ENCODE peak calls at places on chromosomes 12 and 14, in nine cellular contexts. One of them, this sample, is unnamed.

GRCh38 chr14:99531221-99532096 is 50.2 kb downstream of the CCNK start:
- DNase-seq in lower lobe of right lung: no peak
- DNase-seq in HS-27A: no peak
- DNase-seq in T-helper 17 cell: no peak
- DNase-seq in NCI-H1105: no peak
- DNase-seq in retina: peak; percentile 55
- DNase-seq in activated T-cell treated with anti-CD3 and anti-CD28 coated beads, Interleukin-2, amount 50 U/mL, for 72 hours: no peak
- DNase-seq in activated T-helper 1 cell treated with Interleukin-2 at 50 U/mL for 16 hours: no peak
- DNase-seq in heart right ventricle: no peak
- DNase-seq in this sample: no peak

GRCh38 chr12:111105294-111105693 is 184.9 kb upstream of the MYL2 start:
- DNase-seq in T-helper 17 cell: no peak
- DNase-seq in HS-27A: no peak
- DNase-seq in retina: no peak
- DNase-seq in lower lobe of right lung: no peak
- DNase-seq in activated T-helper 1 cell treated with Interleukin-2 at 50 U/mL for 16 hours: no peak
- DNase-seq in heart right ventricle: no peak
- DNase-seq in activated T-cell treated with anti-CD3 and anti-CD28 coated beads, Interleukin-2, amount 50 U/mL, for 72 hours: no peak
- DNase-seq in NCI-H1105: no peak
- DNase-seq in this sample: no peak

GRCh38 chr14:30990766-30991165 is 34.7 kb upstream of the AP4S1 start:
- DNase-seq in T-helper 17 cell: no peak
- DNase-seq in activated T-helper 1 cell treated with Interleukin-2 at 50 U/mL for 16 hours: no peak
- DNase-seq in lower lobe of right lung: no peak
- DNase-seq in activated T-cell treated with anti-CD3 and anti-CD28 coated beads, Interleukin-2, amount 50 U/mL, for 72 hours: no peak
- DNase-seq in retina: no peak
- DNase-seq in heart right ventricle: no peak
- DNase-seq in HS-27A: no peak
- DNase-seq in NCI-H1105: no peak
- DNase-seq in this sample: no peak

GRCh38 chr12:625998-626397 is 37.2 kb downstream of the NINJ2 start:
- DNase-seq in lower lobe of right lung: no peak
- DNase-seq in heart right ventricle: no peak
- DNase-seq in T-helper 17 cell: no peak
- DNase-seq in NCI-H1105: no peak
- DNase-seq in retina: no peak
- DNase-seq in activated T-helper 1 cell treated with Interleukin-2 at 50 U/mL for 16 hours: no peak
- DNase-seq in activated T-cell treated with anti-CD3 and anti-CD28 coated beads, Interleukin-2, amount 50 U/mL, for 72 hours: no peak
- DNase-seq in HS-27A: no peak
- DNase-seq in this sample: no peak

GRCh38 chr14:23057757-23058653 is 685 bp upstream of the CDH24 start:
- DNase-seq in NCI-H1105: no peak
- DNase-seq in lower lobe of right lung: peak; percentile 89
- DNase-seq in activated T-helper 1 cell treated with Interleukin-2 at 50 U/mL for 16 hours: peak; percentile 75
- DNase-seq in heart right ventricle: peak; percentile 88
- DNase-seq in HS-27A: peak; percentile 83
- DNase-seq in retina: peak; percentile 96
- DNase-seq in activated T-cell treated with anti-CD3 and anti-CD28 coated beads, Interleukin-2, amount 50 U/mL, for 72 hours: peak; percentile 86
- DNase-seq in T-helper 17 cell: peak; percentile 76
- DNase-seq in this sample: peak; percentile 84

GRCh38 chr14:95222870-95223398 is 65.6 kb upstream of the DICER1 start:
- DNase-seq in activated T-cell treated with anti-CD3 and anti-CD28 coated beads, Interleukin-2, amount 50 U/mL, for 72 hours: no peak
- DNase-seq in NCI-H1105: no peak
- DNase-seq in T-helper 17 cell: no peak
- DNase-seq in lower lobe of right lung: no peak
- DNase-seq in HS-27A: no peak
- DNase-seq in retina: no peak
- DNase-seq in activated T-helper 1 cell treated with Interleukin-2 at 50 U/mL for 16 hours: no peak
- DNase-seq in heart right ventricle: no peak
- DNase-seq in this sample: no peak

GRCh38 chr14:105944632-105945610 is 418.5 kb downstream of the TMEM121 start:
- DNase-seq in lower lobe of right lung: peak; percentile 80
- DNase-seq in retina: no peak
- DNase-seq in HS-27A: no peak
- DNase-seq in activated T-cell treated with anti-CD3 and anti-CD28 coated beads, Interleukin-2, amount 50 U/mL, for 72 hours: peak; percentile 85
- DNase-seq in NCI-H1105: peak; percentile 75
- DNase-seq in heart right ventricle: peak; percentile 63
- DNase-seq in T-helper 17 cell: peak; percentile 46
- DNase-seq in activated T-helper 1 cell treated with Interleukin-2 at 50 U/mL for 16 hours: peak; percentile 60
- DNase-seq in this sample: peak; percentile 81

GRCh38 chr14:65210827-65211192 is 108.5 kb upstream of the MAX start:
- DNase-seq in HS-27A: no peak
- DNase-seq in activated T-helper 1 cell treated with Interleukin-2 at 50 U/mL for 16 hours: no peak
- DNase-seq in NCI-H1105: no peak
- DNase-seq in retina: no peak
- DNase-seq in lower lobe of right lung: no peak
- DNase-seq in heart right ventricle: no peak
- DNase-seq in T-helper 17 cell: no peak
- DNase-seq in activated T-cell treated with anti-CD3 and anti-CD28 coated beads, Interleukin-2, amount 50 U/mL, for 72 hours: no peak
- DNase-seq in this sample: no peak

GRCh38 chr12:94488449-94488848 is 28.8 kb upstream of the CEP83 start:
- DNase-seq in retina: no peak
- DNase-seq in heart right ventricle: no peak
- DNase-seq in HS-27A: no peak
- DNase-seq in activated T-cell treated with anti-CD3 and anti-CD28 coated beads, Interleukin-2, amount 50 U/mL, for 72 hours: no peak
- DNase-seq in activated T-helper 1 cell treated with Interleukin-2 at 50 U/mL for 16 hours: no peak
- DNase-seq in T-helper 17 cell: no peak
- DNase-seq in lower lobe of right lung: no peak
- DNase-seq in NCI-H1105: no peak
- DNase-seq in this sample: no peak

GRCh38 chr12:68406134-68406576 is 74.0 kb upstream of the MDM1 start:
- DNase-seq in activated T-cell treated with anti-CD3 and anti-CD28 coated beads, Interleukin-2, amount 50 U/mL, for 72 hours: no peak
- DNase-seq in HS-27A: no peak
- DNase-seq in NCI-H1105: peak; percentile 11
- DNase-seq in heart right ventricle: peak; percentile 93
- DNase-seq in retina: no peak
- DNase-seq in T-helper 17 cell: no peak
- DNase-seq in lower lobe of right lung: peak; percentile 93
- DNase-seq in activated T-helper 1 cell treated with Interleukin-2 at 50 U/mL for 16 hours: no peak
- DNase-seq in this sample: peak; percentile 95

GRCh38 chr12:76505050-76505449 is 54.5 kb downstream of the OSBPL8 start:
- DNase-seq in heart right ventricle: no peak
- DNase-seq in NCI-H1105: no peak
- DNase-seq in retina: no peak
- DNase-seq in HS-27A: no peak
- DNase-seq in T-helper 17 cell: no peak
- DNase-seq in activated T-cell treated with anti-CD3 and anti-CD28 coated beads, Interleukin-2, amount 50 U/mL, for 72 hours: no peak
- DNase-seq in activated T-helper 1 cell treated with Interleukin-2 at 50 U/mL for 16 hours: no peak
- DNase-seq in lower lobe of right lung: no peak
- DNase-seq in this sample: no peak

GRCh38 chr12:68237523-68238070 is 12.0 kb upstream of the IL26 start:
- DNase-seq in activated T-helper 1 cell treated with Interleukin-2 at 50 U/mL for 16 hours: no peak
- DNase-seq in NCI-H1105: no peak
- DNase-seq in heart right ventricle: no peak
- DNase-seq in activated T-cell treated with anti-CD3 and anti-CD28 coated beads, Interleukin-2, amount 50 U/mL, for 72 hours: no peak
- DNase-seq in retina: no peak
- DNase-seq in HS-27A: no peak
- DNase-seq in lower lobe of right lung: no peak
- DNase-seq in T-helper 17 cell: no peak
- DNase-seq in this sample: no peak

GRCh38 chr12:13171921-13172859 is 24.3 kb upstream of the EMP1 start:
- DNase-seq in NCI-H1105: no peak
- DNase-seq in activated T-cell treated with anti-CD3 and anti-CD28 coated beads, Interleukin-2, amount 50 U/mL, for 72 hours: no peak
- DNase-seq in retina: peak; percentile 48
- DNase-seq in lower lobe of right lung: no peak
- DNase-seq in T-helper 17 cell: no peak
- DNase-seq in activated T-helper 1 cell treated with Interleukin-2 at 50 U/mL for 16 hours: no peak
- DNase-seq in HS-27A: no peak
- DNase-seq in heart right ventricle: no peak
- DNase-seq in this sample: no peak

GRCh38 chr12:63846249-63846967 is 1.9 kb downstream of the SRGAP1 start:
- DNase-seq in lower lobe of right lung: no peak
- DNase-seq in retina: peak; percentile 39
- DNase-seq in activated T-cell treated with anti-CD3 and anti-CD28 coated beads, Interleukin-2, amount 50 U/mL, for 72 hours: no peak
- DNase-seq in T-helper 17 cell: no peak
- DNase-seq in HS-27A: no peak
- DNase-seq in activated T-helper 1 cell treated with Interleukin-2 at 50 U/mL for 16 hours: no peak
- DNase-seq in NCI-H1105: no peak
- DNase-seq in heart right ventricle: no peak
- DNase-seq in this sample: no peak

GRCh38 chr12:109088818-109089217 is 4.5 kb downstream of the ALKBH2 start:
- DNase-seq in lower lobe of right lung: no peak
- DNase-seq in T-helper 17 cell: no peak
- DNase-seq in HS-27A: no peak
- DNase-seq in retina: no peak
- DNase-seq in activated T-cell treated with anti-CD3 and anti-CD28 coated beads, Interleukin-2, amount 50 U/mL, for 72 hours: no peak
- DNase-seq in heart right ventricle: no peak
- DNase-seq in activated T-helper 1 cell treated with Interleukin-2 at 50 U/mL for 16 hours: no peak
- DNase-seq in NCI-H1105: no peak
- DNase-seq in this sample: no peak

GRCh38 chr14:96623676-96624484 is 121.7 kb downstream of the PAPOLA start:
- DNase-seq in retina: no peak
- DNase-seq in lower lobe of right lung: no peak
- DNase-seq in activated T-cell treated with anti-CD3 and anti-CD28 coated beads, Interleukin-2, amount 50 U/mL, for 72 hours: no peak
- DNase-seq in HS-27A: no peak
- DNase-seq in T-helper 17 cell: no peak
- DNase-seq in NCI-H1105: no peak
- DNase-seq in heart right ventricle: no peak
- DNase-seq in activated T-helper 1 cell treated with Interleukin-2 at 50 U/mL for 16 hours: no peak
- DNase-seq in this sample: no peak

GRCh38 chr12:120856980-120857379 is 47.2 kb downstream of the SPPL3 start:
- DNase-seq in heart right ventricle: no peak
- DNase-seq in lower lobe of right lung: no peak
- DNase-seq in T-helper 17 cell: no peak
- DNase-seq in HS-27A: no peak
- DNase-seq in activated T-helper 1 cell treated with Interleukin-2 at 50 U/mL for 16 hours: no peak
- DNase-seq in retina: no peak
- DNase-seq in activated T-cell treated with anti-CD3 and anti-CD28 coated beads, Interleukin-2, amount 50 U/mL, for 72 hours: no peak
- DNase-seq in NCI-H1105: no peak
- DNase-seq in this sample: no peak

GRCh38 chr12:112616469-112617190 is 174.9 kb upstream of the RPH3A start:
- DNase-seq in activated T-helper 1 cell treated with Interleukin-2 at 50 U/mL for 16 hours: no peak
- DNase-seq in T-helper 17 cell: no peak
- DNase-seq in activated T-cell treated with anti-CD3 and anti-CD28 coated beads, Interleukin-2, amount 50 U/mL, for 72 hours: no peak
- DNase-seq in HS-27A: no peak
- DNase-seq in NCI-H1105: no peak
- DNase-seq in lower lobe of right lung: no peak
- DNase-seq in retina: no peak
- DNase-seq in heart right ventricle: no peak
- DNase-seq in this sample: no peak

GRCh38 chr14:32430326-32430725 is 101.2 kb downstream of the AKAP6 start:
- DNase-seq in retina: no peak
- DNase-seq in activated T-cell treated with anti-CD3 and anti-CD28 coated beads, Interleukin-2, amount 50 U/mL, for 72 hours: no peak
- DNase-seq in T-helper 17 cell: no peak
- DNase-seq in HS-27A: no peak
- DNase-seq in NCI-H1105: no peak
- DNase-seq in heart right ventricle: no peak
- DNase-seq in activated T-helper 1 cell treated with Interleukin-2 at 50 U/mL for 16 hours: no peak
- DNase-seq in lower lobe of right lung: no peak
- DNase-seq in this sample: no peak

GRCh38 chr14:90453401-90453951 is 56.6 kb downstream of the CALM1 start:
- DNase-seq in lower lobe of right lung: no peak
- DNase-seq in NCI-H1105: no peak
- DNase-seq in HS-27A: no peak
- DNase-seq in retina: peak; percentile 32
- DNase-seq in T-helper 17 cell: no peak
- DNase-seq in activated T-cell treated with anti-CD3 and anti-CD28 coated beads, Interleukin-2, amount 50 U/mL, for 72 hours: no peak
- DNase-seq in heart right ventricle: peak; percentile 32
- DNase-seq in activated T-helper 1 cell treated with Interleukin-2 at 50 U/mL for 16 hours: no peak
- DNase-seq in this sample: peak; percentile 60

GRCh38 chr14:36973806-36974442 is 198.5 kb downstream of the SLC25A21 start:
- DNase-seq in retina: no peak
- DNase-seq in activated T-cell treated with anti-CD3 and anti-CD28 coated beads, Interleukin-2, amount 50 U/mL, for 72 hours: no peak
- DNase-seq in lower lobe of right lung: no peak
- DNase-seq in NCI-H1105: no peak
- DNase-seq in activated T-helper 1 cell treated with Interleukin-2 at 50 U/mL for 16 hours: no peak
- DNase-seq in heart right ventricle: no peak
- DNase-seq in T-helper 17 cell: no peak
- DNase-seq in HS-27A: peak; percentile 56
- DNase-seq in this sample: no peak

GRCh38 chr14:89429206-89430091 is 12.4 kb upstream of the FOXN3 start:
- DNase-seq in activated T-helper 1 cell treated with Interleukin-2 at 50 U/mL for 16 hours: no peak
- DNase-seq in retina: peak; percentile 79
- DNase-seq in NCI-H1105: peak; percentile 80
- DNase-seq in T-helper 17 cell: no peak
- DNase-seq in HS-27A: no peak
- DNase-seq in activated T-cell treated with anti-CD3 and anti-CD28 coated beads, Interleukin-2, amount 50 U/mL, for 72 hours: peak; percentile 79
- DNase-seq in heart right ventricle: no peak
- DNase-seq in lower lobe of right lung: no peak
- DNase-seq in this sample: no peak

GRCh38 chr14:35406811-35407630 is 2.5 kb upstream of the NFKBIA start:
- DNase-seq in activated T-cell treated with anti-CD3 and anti-CD28 coated beads, Interleukin-2, amount 50 U/mL, for 72 hours: no peak
- DNase-seq in retina: peak; percentile 58
- DNase-seq in activated T-helper 1 cell treated with Interleukin-2 at 50 U/mL for 16 hours: no peak
- DNase-seq in HS-27A: no peak
- DNase-seq in NCI-H1105: peak; percentile 67
- DNase-seq in heart right ventricle: no peak
- DNase-seq in lower lobe of right lung: no peak
- DNase-seq in T-helper 17 cell: no peak
- DNase-seq in this sample: no peak

GRCh38 chr12:131759176-131759575 is 48.3 kb downstream of the SFSWAP start:
- DNase-seq in HS-27A: no peak
- DNase-seq in retina: no peak
- DNase-seq in activated T-helper 1 cell treated with Interleukin-2 at 50 U/mL for 16 hours: no peak
- DNase-seq in lower lobe of right lung: no peak
- DNase-seq in NCI-H1105: no peak
- DNase-seq in activated T-cell treated with anti-CD3 and anti-CD28 coated beads, Interleukin-2, amount 50 U/mL, for 72 hours: no peak
- DNase-seq in heart right ventricle: no peak
- DNase-seq in T-helper 17 cell: no peak
- DNase-seq in this sample: no peak

GRCh38 chr14:76546426-76547221 is 170.7 kb downstream of the ESRRB start:
- DNase-seq in T-helper 17 cell: no peak
- DNase-seq in lower lobe of right lung: no peak
- DNase-seq in retina: peak; percentile 44
- DNase-seq in NCI-H1105: peak; percentile 13
- DNase-seq in activated T-helper 1 cell treated with Interleukin-2 at 50 U/mL for 16 hours: no peak
- DNase-seq in HS-27A: peak; percentile 8
- DNase-seq in heart right ventricle: no peak
- DNase-seq in activated T-cell treated with anti-CD3 and anti-CD28 coated beads, Interleukin-2, amount 50 U/mL, for 72 hours: peak; percentile 2
- DNase-seq in this sample: no peak

This sample was measured in heart left ventricle.